ENCODE peak calls at places on chromosome 19, in five cellular contexts. One of them, this sample, is unnamed.

GRCh38 chr19:55189424-55189823 is 9.3 kb upstream of the SYT5 start:
- DNase-seq in cardiac muscle cell: peak; percentile 98
- DNase-seq in glutamatergic neuron: no peak
- DNase-seq in CD4-positive, alpha-beta T cell: no peak
- DNase-seq in CD8-positive, alpha-beta T cell: no peak
- DNase-seq in this sample: no peak

GRCh38 chr19:35533822-35534521 is 716 bp downstream of the GAPDHS start:
- DNase-seq in cardiac muscle cell: peak; percentile 57
- DNase-seq in glutamatergic neuron: no peak
- DNase-seq in CD4-positive, alpha-beta T cell: peak; percentile 53
- DNase-seq in CD8-positive, alpha-beta T cell: peak; percentile 49
- DNase-seq in this sample: no peak

GRCh38 chr19:11204943-11205349 is 7.6 kb upstream of the KANK2 start:
- DNase-seq in cardiac muscle cell: no peak
- DNase-seq in glutamatergic neuron: no peak
- DNase-seq in CD4-positive, alpha-beta T cell: no peak
- DNase-seq in CD8-positive, alpha-beta T cell: no peak
- DNase-seq in this sample: no peak

GRCh38 chr19:49445997-49446396 is 4.7 kb upstream of the SLC17A7 start:
- DNase-seq in cardiac muscle cell: no peak
- DNase-seq in glutamatergic neuron: no peak
- DNase-seq in CD4-positive, alpha-beta T cell: no peak
- DNase-seq in CD8-positive, alpha-beta T cell: no peak
- DNase-seq in this sample: no peak

GRCh38 chr19:11096210-11096841 is 7.1 kb downstream of the LDLR start:
- DNase-seq in cardiac muscle cell: peak; percentile 85
- DNase-seq in glutamatergic neuron: no peak
- DNase-seq in CD4-positive, alpha-beta T cell: no peak
- DNase-seq in CD8-positive, alpha-beta T cell: no peak
- DNase-seq in this sample: no peak

GRCh38 chr19:11168568-11168967 is 13.0 kb upstream of the SPC24 start:
- DNase-seq in cardiac muscle cell: peak; percentile 77
- DNase-seq in glutamatergic neuron: no peak
- DNase-seq in CD4-positive, alpha-beta T cell: no peak
- DNase-seq in CD8-positive, alpha-beta T cell: no peak
- DNase-seq in this sample: no peak

GRCh38 chr19:48746738-48747575 is at the start of gene IZUMO1:
- DNase-seq in cardiac muscle cell: peak; percentile 97
- DNase-seq in glutamatergic neuron: peak; percentile 87
- DNase-seq in CD4-positive, alpha-beta T cell: no peak
- DNase-seq in CD8-positive, alpha-beta T cell: peak; percentile 37
- DNase-seq in this sample: no peak

GRCh38 chr19:48613852-48614435 is 932 bp downstream of the FAM83E start:
- DNase-seq in cardiac muscle cell: no peak
- DNase-seq in glutamatergic neuron: no peak
- DNase-seq in CD4-positive, alpha-beta T cell: no peak
- DNase-seq in CD8-positive, alpha-beta T cell: no peak
- DNase-seq in this sample: no peak

GRCh38 chr19:35830986-35831385 is 18.3 kb upstream of the PRODH2 start:
- DNase-seq in cardiac muscle cell: no peak
- DNase-seq in glutamatergic neuron: no peak
- DNase-seq in CD4-positive, alpha-beta T cell: no peak
- DNase-seq in CD8-positive, alpha-beta T cell: no peak
- DNase-seq in this sample: no peak

GRCh38 chr19:14732510-14732909 is 42.7 kb downstream of the ZNF333 start:
- DNase-seq in cardiac muscle cell: no peak
- DNase-seq in glutamatergic neuron: no peak
- DNase-seq in CD4-positive, alpha-beta T cell: no peak
- DNase-seq in CD8-positive, alpha-beta T cell: no peak
- DNase-seq in this sample: no peak

GRCh38 chr19:54432144-54432738 is 16.8 kb upstream of the LENG8 start:
- DNase-seq in cardiac muscle cell: no peak
- DNase-seq in glutamatergic neuron: no peak
- DNase-seq in CD4-positive, alpha-beta T cell: no peak
- DNase-seq in CD8-positive, alpha-beta T cell: no peak
- DNase-seq in this sample: no peak

GRCh38 chr19:29478578-29479565 is 46.9 kb upstream of the VSTM2B start:
- DNase-seq in cardiac muscle cell: no peak
- DNase-seq in glutamatergic neuron: peak; percentile 74
- DNase-seq in CD4-positive, alpha-beta T cell: no peak
- DNase-seq in CD8-positive, alpha-beta T cell: no peak
- DNase-seq in this sample: no peak

GRCh38 chr19:621819-622218 is 11.5 kb downstream of the POLRMT start:
- DNase-seq in cardiac muscle cell: no peak
- DNase-seq in glutamatergic neuron: no peak
- DNase-seq in CD4-positive, alpha-beta T cell: no peak
- DNase-seq in CD8-positive, alpha-beta T cell: no peak
- DNase-seq in this sample: no peak

GRCh38 chr19:35959040-35959967 is 23.1 kb downstream of the LRFN3 start:
- DNase-seq in cardiac muscle cell: no peak
- DNase-seq in glutamatergic neuron: peak; percentile 40
- DNase-seq in CD4-positive, alpha-beta T cell: peak; percentile 86
- DNase-seq in CD8-positive, alpha-beta T cell: peak; percentile 82
- DNase-seq in this sample: peak; percentile 42

GRCh38 chr19:53161123-53161522 is 2.3 kb upstream of the ZNF347 start:
- DNase-seq in cardiac muscle cell: no peak
- DNase-seq in glutamatergic neuron: no peak
- DNase-seq in CD4-positive, alpha-beta T cell: no peak
- DNase-seq in CD8-positive, alpha-beta T cell: no peak
- DNase-seq in this sample: no peak

DNA sequence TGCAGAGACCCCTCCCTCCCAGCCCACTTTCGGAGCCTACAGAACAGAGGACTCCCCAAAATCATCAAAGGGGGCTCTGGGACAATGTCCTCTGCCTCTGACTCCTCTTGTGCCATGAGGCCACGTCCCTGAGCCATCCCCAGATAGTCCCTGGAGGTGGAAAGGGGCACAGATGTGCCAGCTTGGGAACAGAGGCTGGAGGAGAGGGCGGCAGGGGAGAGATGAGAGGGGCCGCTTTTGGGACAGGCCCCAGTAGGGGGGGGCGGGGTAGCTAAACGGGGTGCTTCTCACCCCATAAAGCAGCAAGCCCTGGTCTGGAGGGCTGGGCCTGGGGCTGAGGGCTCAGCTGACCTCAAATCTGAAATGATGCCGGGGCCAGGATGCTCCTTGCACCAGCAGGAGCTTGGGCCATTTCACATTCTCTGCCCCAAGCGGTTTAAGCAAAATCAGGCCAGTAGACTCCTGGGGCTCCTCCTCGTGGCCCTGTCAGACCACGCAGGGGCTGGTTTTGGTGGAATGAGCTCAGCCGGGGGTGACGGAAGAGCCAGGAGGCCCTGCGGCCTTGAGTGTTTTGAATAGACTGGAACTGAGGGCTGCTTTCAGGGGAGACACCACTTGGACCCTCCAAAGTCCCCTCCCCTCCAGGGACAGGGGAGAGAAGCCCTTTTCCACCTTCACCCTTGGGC is 27.1 kb downstream of the ONECUT3 start:
- DNase-seq in cardiac muscle cell: peak; percentile 40
- DNase-seq in glutamatergic neuron: no peak
- DNase-seq in CD4-positive, alpha-beta T cell: no peak
- DNase-seq in CD8-positive, alpha-beta T cell: no peak
- DNase-seq in this sample: no peak
- TF ChIP-seq CTCF in cardiac muscle cell: peak; percentile 20
- TF ChIP-seq CTCF in glutamatergic neuron: no peak
- TF ChIP-seq CTCF in CD4-positive, alpha-beta T cell: no peak
- TF ChIP-seq CTCF in CD8-positive, alpha-beta T cell: no peak
- TF ChIP-seq CTCF in this sample: no peak

DNA sequence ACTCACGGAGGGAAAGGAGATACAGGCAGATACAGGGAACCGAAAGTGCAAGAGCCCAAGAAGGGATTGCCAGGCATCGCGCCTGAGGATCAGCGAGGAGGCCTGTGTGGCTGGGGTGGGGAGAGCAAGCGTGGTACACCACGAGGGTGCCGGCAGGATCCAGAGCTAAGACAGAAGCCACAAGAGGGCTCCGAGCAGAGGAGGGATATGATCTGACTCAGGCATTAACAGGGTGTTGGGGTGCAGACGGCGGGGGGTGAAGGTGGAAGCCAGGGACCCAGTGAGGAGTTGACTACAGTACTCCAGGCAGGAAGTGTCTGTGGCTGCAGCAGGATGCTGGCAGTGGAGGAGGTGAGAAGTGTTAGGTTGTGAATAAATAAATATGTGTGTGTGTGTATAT is 5.4 kb upstream of the PPP1R37 start:
- DNase-seq in cardiac muscle cell: no peak
- DNase-seq in glutamatergic neuron: no peak
- DNase-seq in CD4-positive, alpha-beta T cell: no peak
- DNase-seq in CD8-positive, alpha-beta T cell: peak; percentile 66
- DNase-seq in this sample: no peak
- TF ChIP-seq CTCF in cardiac muscle cell: no peak
- TF ChIP-seq CTCF in glutamatergic neuron: no peak
- TF ChIP-seq CTCF in CD4-positive, alpha-beta T cell: no peak
- TF ChIP-seq CTCF in CD8-positive, alpha-beta T cell: no peak
- TF ChIP-seq CTCF in this sample: no peak

GRCh38 chr19:23823952-23824389 is 65.3 kb upstream of the ZNF681 start:
- DNase-seq in cardiac muscle cell: peak; percentile 1
- DNase-seq in glutamatergic neuron: peak; percentile 32
- DNase-seq in CD4-positive, alpha-beta T cell: no peak
- DNase-seq in CD8-positive, alpha-beta T cell: no peak
- DNase-seq in this sample: no peak
- TF ChIP-seq CTCF in cardiac muscle cell: no peak
- TF ChIP-seq CTCF in glutamatergic neuron: peak; percentile 22
- TF ChIP-seq CTCF in CD4-positive, alpha-beta T cell: no peak
- TF ChIP-seq CTCF in CD8-positive, alpha-beta T cell: no peak
- TF ChIP-seq CTCF in this sample: no peak

DNA sequence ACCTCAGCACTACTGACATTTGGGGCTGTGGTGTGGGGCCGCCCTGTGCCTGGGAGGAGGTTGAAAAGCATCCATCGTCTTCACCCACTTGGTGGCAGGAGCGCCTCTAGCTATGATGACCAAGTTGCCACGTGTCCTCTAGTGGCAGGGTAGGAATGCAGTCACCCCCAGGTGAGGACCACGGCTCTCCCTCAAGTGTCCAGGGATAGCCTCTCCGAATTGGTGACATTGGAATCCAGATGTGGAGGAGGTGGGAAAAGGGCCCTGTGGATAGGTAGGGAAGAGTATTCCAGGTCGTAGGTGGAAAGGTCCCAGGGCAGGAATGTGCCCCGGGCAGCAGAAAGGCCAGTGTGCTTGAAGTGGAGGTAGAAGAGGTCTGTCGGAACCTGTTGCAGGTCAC is 37.6 kb downstream of the ARHGEF18 start:
- DNase-seq in cardiac muscle cell: no peak
- DNase-seq in glutamatergic neuron: no peak
- DNase-seq in CD4-positive, alpha-beta T cell: no peak
- DNase-seq in CD8-positive, alpha-beta T cell: no peak
- DNase-seq in this sample: no peak
- TF ChIP-seq CTCF in cardiac muscle cell: no peak
- TF ChIP-seq CTCF in glutamatergic neuron: no peak
- TF ChIP-seq CTCF in CD4-positive, alpha-beta T cell: no peak
- TF ChIP-seq CTCF in CD8-positive, alpha-beta T cell: no peak
- TF ChIP-seq CTCF in this sample: no peak

DNA sequence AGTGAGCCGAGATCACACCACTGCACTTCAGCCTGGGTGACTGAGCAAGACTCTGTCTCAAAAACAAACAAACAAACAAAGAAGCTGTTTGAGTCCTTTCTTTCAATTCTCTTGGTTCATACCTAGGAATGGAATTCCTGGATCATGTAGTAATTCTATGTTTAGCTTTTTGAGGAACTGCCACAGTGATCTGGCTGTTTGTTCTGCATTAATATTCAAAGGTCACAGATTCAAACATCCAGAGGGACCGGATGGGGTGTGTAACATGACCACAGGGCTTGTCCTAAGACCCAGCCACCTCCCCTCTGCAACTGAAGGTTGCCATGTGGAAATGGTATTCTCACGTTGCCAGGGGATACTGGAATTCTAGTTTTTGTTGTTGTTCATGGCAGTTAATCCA is 10.2 kb downstream of the COLGALT1 start:
- DNase-seq in cardiac muscle cell: no peak
- DNase-seq in glutamatergic neuron: no peak
- DNase-seq in CD4-positive, alpha-beta T cell: no peak
- DNase-seq in CD8-positive, alpha-beta T cell: no peak
- DNase-seq in this sample: no peak
- TF ChIP-seq CTCF in cardiac muscle cell: no peak
- TF ChIP-seq CTCF in glutamatergic neuron: no peak
- TF ChIP-seq CTCF in CD4-positive, alpha-beta T cell: no peak
- TF ChIP-seq CTCF in CD8-positive, alpha-beta T cell: no peak
- TF ChIP-seq CTCF in this sample: no peak

GRCh38 chr19:18278521-18279265 is 2.7 kb downstream of the JUND start:
- DNase-seq in cardiac muscle cell: peak; percentile 39
- DNase-seq in glutamatergic neuron: no peak
- DNase-seq in CD4-positive, alpha-beta T cell: peak; percentile 55
- DNase-seq in CD8-positive, alpha-beta T cell: peak; percentile 57
- DNase-seq in this sample: no peak
- TF ChIP-seq CTCF in cardiac muscle cell: peak; percentile 38
- TF ChIP-seq CTCF in glutamatergic neuron: no peak
- TF ChIP-seq CTCF in CD4-positive, alpha-beta T cell: peak; percentile 11
- TF ChIP-seq CTCF in CD8-positive, alpha-beta T cell: peak; percentile 43
- TF ChIP-seq CTCF in this sample: no peak

GRCh38 chr19:19321143-19321577 is 531 bp downstream of the MAU2 start:
- DNase-seq in cardiac muscle cell: no peak
- DNase-seq in glutamatergic neuron: no peak
- DNase-seq in CD4-positive, alpha-beta T cell: no peak
- DNase-seq in CD8-positive, alpha-beta T cell: no peak
- DNase-seq in this sample: no peak

GRCh38 chr19:19316082-19316481 is 4.2 kb downstream of the SUGP1 start:
- DNase-seq in cardiac muscle cell: no peak
- DNase-seq in glutamatergic neuron: no peak
- DNase-seq in CD4-positive, alpha-beta T cell: no peak
- DNase-seq in CD8-positive, alpha-beta T cell: no peak
- DNase-seq in this sample: no peak

GRCh38 chr19:19320362-19321142 is at the start of the genes MAU2 and SUGP1:
- DNase-seq in cardiac muscle cell: peak; percentile 94
- DNase-seq in glutamatergic neuron: peak; percentile 89
- DNase-seq in CD4-positive, alpha-beta T cell: peak; percentile 89
- DNase-seq in CD8-positive, alpha-beta T cell: peak; percentile 87
- DNase-seq in this sample: peak; percentile 82

GRCh38 chr19:19319725-19320361 is 466 bp downstream of the SUGP1 start:
- DNase-seq in cardiac muscle cell: no peak
- DNase-seq in glutamatergic neuron: no peak
- DNase-seq in CD4-positive, alpha-beta T cell: no peak
- DNase-seq in CD8-positive, alpha-beta T cell: no peak
- DNase-seq in this sample: no peak

GRCh38 chr19:19315444-19315843 is 4.9 kb downstream of the SUGP1 start:
- DNase-seq in cardiac muscle cell: no peak
- DNase-seq in glutamatergic neuron: no peak
- DNase-seq in CD4-positive, alpha-beta T cell: no peak
- DNase-seq in CD8-positive, alpha-beta T cell: no peak
- DNase-seq in this sample: no peak
- TF ChIP-seq CTCF in cardiac muscle cell: no peak
- TF ChIP-seq CTCF in glutamatergic neuron: no peak
- TF ChIP-seq CTCF in CD4-positive, alpha-beta T cell: no peak
- TF ChIP-seq CTCF in CD8-positive, alpha-beta T cell: no peak
- TF ChIP-seq CTCF in this sample: no peak

GRCh38 chr19:4494691-4495064 is 22.6 kb downstream of the HDGFL2 start:
- DNase-seq in cardiac muscle cell: no peak
- DNase-seq in glutamatergic neuron: no peak
- DNase-seq in CD4-positive, alpha-beta T cell: no peak
- DNase-seq in CD8-positive, alpha-beta T cell: no peak
- DNase-seq in this sample: no peak

GRCh38 chr19:4493104-4493928 is 21.2 kb downstream of the HDGFL2 start:
- DNase-seq in cardiac muscle cell: no peak
- DNase-seq in glutamatergic neuron: no peak
- DNase-seq in CD4-positive, alpha-beta T cell: no peak
- DNase-seq in CD8-positive, alpha-beta T cell: no peak
- DNase-seq in this sample: no peak

GRCh38 chr19:4496304-4496703 is 22.0 kb downstream of the PLIN4 start:
- DNase-seq in cardiac muscle cell: no peak
- DNase-seq in glutamatergic neuron: no peak
- DNase-seq in CD4-positive, alpha-beta T cell: no peak
- DNase-seq in CD8-positive, alpha-beta T cell: no peak
- DNase-seq in this sample: no peak

GRCh38 chr19:4493929-4494690 is 22.0 kb downstream of the HDGFL2 start:
- DNase-seq in cardiac muscle cell: no peak
- DNase-seq in glutamatergic neuron: peak; percentile 6
- DNase-seq in CD4-positive, alpha-beta T cell: peak; percentile 29
- DNase-seq in CD8-positive, alpha-beta T cell: no peak
- DNase-seq in this sample: no peak

GRCh38 chr19:4495471-4495870 is 22.8 kb downstream of the PLIN4 start:
- DNase-seq in cardiac muscle cell: no peak
- DNase-seq in glutamatergic neuron: peak; percentile 10
- DNase-seq in CD4-positive, alpha-beta T cell: peak; percentile 30
- DNase-seq in CD8-positive, alpha-beta T cell: no peak
- DNase-seq in this sample: no peak
- TF ChIP-seq CTCF in cardiac muscle cell: no peak
- TF ChIP-seq CTCF in glutamatergic neuron: no peak
- TF ChIP-seq CTCF in CD4-positive, alpha-beta T cell: no peak
- TF ChIP-seq CTCF in CD8-positive, alpha-beta T cell: no peak
- TF ChIP-seq CTCF in this sample: no peak

This sample was measured in activated B cell treated with CpG ODN at 0.5 μM for 24 hours.